ENCODE peak calls at places on chromosome 9, in five cellular contexts. Q, W, J, P and N are unnamed samples.

GRCh38 chr9:134294228-134295071 is 31.8 kb upstream of the RXRA start:
- DNase-seq in J (no peak), P (peak), W (no peak), Q (no peak), N (no peak)

GRCh38 chr9:81597749-81598497 is 91.4 kb downstream of the TLE1 start:
- DNase-seq in P (no peak), W (no peak), J (no peak), Q (no peak), N (no peak)

GRCh38 chr9:126125577-126125976 is 201.1 kb upstream of the MVB12B start:
- DNase-seq in Q (no peak), J (no peak), W (peak), P (no peak), N (no peak)

GRCh38 chr9:136103651-136104487 is 8.8 kb upstream of the NACC2 start:
- DNase-seq in Q (no peak), J (no peak), P (no peak), W (no peak), N (no peak)

GRCh38 chr9:19922476-19923118 is 133.8 kb upstream of the SLC24A2 start:
- DNase-seq in W (peak), J (no peak), P (peak), Q (peak), N (no peak)

GRCh38 chr9:69412741-69413150 is 87.7 kb downstream of the ENTREP1 start:
- DNase-seq in P (peak), J (no peak), W (peak), Q (peak), N (no peak)

GRCh38 chr9:35758475-35759050 is 4.5 kb upstream of the MSMP start:
- DNase-seq in Q (no peak), J (no peak), W (no peak), P (no peak), N (no peak)

GRCh38 chr9:82147798-82148440 is 159.3 kb downstream of the SPATA31D1 start:
- DNase-seq in W (no peak), P (no peak), J (no peak), Q (peak), N (no peak)

GRCh38 chr9:135371535-135371934 is 108.0 kb upstream of the PPP1R26 start:
- DNase-seq in Q (no peak), J (no peak), P (no peak), W (no peak), N (no peak)

GRCh38 chr9:69667306-69667705 is 4.9 kb downstream of the APBA1 start:
- DNase-seq in W (no peak), Q (no peak), J (no peak), P (no peak), N (no peak)

GRCh38 chr9:118640836-118641557 is 728.2 kb downstream of the BRINP1 start:
- DNase-seq in J (no peak), Q (peak), P (no peak), W (no peak), N (no peak)

GRCh38 chr9:37602817-37603216 is 10.4 kb upstream of the TOMM5 start:
- DNase-seq in J (no peak), Q (no peak), W (peak), P (no peak), N (no peak)

GRCh38 chr9:91117959-91118651 is 243.6 kb downstream of the AUH start:
- DNase-seq in Q (peak), J (no peak), P (peak), W (no peak), N (no peak)

GRCh38 chr9:77952641-77953341 is 78.8 kb downstream of the GNAQ start:
- DNase-seq in Q (peak), W (peak), P (no peak), J (no peak), N (no peak)

GRCh38 chr9:136107155-136107952 is 11.3 kb downstream of the TMEM250 start:
- DNase-seq in W (no peak), Q (no peak), P (no peak), J (peak), N (peak)

GRCh38 chr9:132268725-132269352 is 85.9 kb downstream of the SETX start:
- DNase-seq in P (peak), Q (peak), W (peak), J (peak), N (peak)

GRCh38 chr9:21542780-21543179 is 60.7 kb upstream of the IFNE start:
- DNase-seq in W (no peak), J (no peak), P (no peak), Q (no peak), N (no peak)

GRCh38 chr9:28471261-28471660 is 898.0 kb upstream of the C9orf72 start:
- DNase-seq in W (no peak), J (no peak), Q (no peak), P (no peak), N (no peak)

GRCh38 chr9:85142461-85143401 is 473.2 kb downstream of the NTRK2 start:
- DNase-seq in J (no peak), Q (no peak), W (peak), P (no peak), N (no peak)

GRCh38 chr9:113475031-113475430 is 11.5 kb downstream of the RGS3 start:
- DNase-seq in Q (no peak), J (no peak), P (no peak), W (no peak), N (no peak)

GRCh38 chr9:4301971-4302427 is 2.1 kb upstream of the GLIS3 start:
- DNase-seq in P (peak), J (no peak), Q (peak), W (peak), N (no peak)

GRCh38 chr9:85263288-85263687 is 478.5 kb downstream of the AGTPBP1 start:
- DNase-seq in W (no peak), Q (no peak), P (no peak), J (no peak), N (no peak)

GRCh38 chr9:128020692-128021091 is 39.9 kb upstream of the EEIG1 start:
- DNase-seq in Q (no peak), P (no peak), W (no peak), J (no peak), N (no peak)
- TF ChIP-seq CTCF in Q (peak), P (no peak), W (peak), J (no peak), N (no peak)

GRCh38 chr9:14674630-14675029 is 18.6 kb downstream of the ZDHHC21 start:
- DNase-seq in J (no peak), Q (no peak), W (no peak), P (no peak), N (no peak)

GRCh38 chr9:14677872-14678271 is 15.4 kb downstream of the ZDHHC21 start:
- DNase-seq in J (no peak), Q (no peak), P (no peak), W (no peak), N (no peak)

GRCh38 chr9:14677396-14677795 is 15.8 kb downstream of the ZDHHC21 start:
- DNase-seq in W (no peak), Q (no peak), P (no peak), J (no peak), N (no peak)

GRCh38 chr9:14678776-14679175 is 14.5 kb downstream of the ZDHHC21 start:
- DNase-seq in W (no peak), P (no peak), J (no peak), Q (no peak), N (no peak)
- TF ChIP-seq CTCF in W (no peak), P (no peak), J (no peak), Q (no peak), N (no peak)

GRCh38 chr9:72364679-72365524 is at the start of gene ZFAND5:
- DNase-seq in W (peak), J (peak), P (peak), Q (peak), N (peak)
- TF ChIP-seq CTCF in W (no peak), J (no peak), P (peak), Q (peak), N (no peak)

GRCh38 chr9:111807197-111807596 is 12.5 kb upstream of the SHOC1 start:
- DNase-seq in W (no peak), J (no peak), P (no peak), Q (no peak), N (no peak)
- TF ChIP-seq CTCF in W (no peak), J (no peak), P (no peak), Q (no peak), N (no peak)

GRCh38 chr9:105280730-105281129 is 36.3 kb downstream of the SLC44A1 start:
- DNase-seq in P (no peak), Q (peak), W (peak), J (no peak), N (no peak)
- TF ChIP-seq CTCF in P (no peak), Q (no peak), W (no peak), J (no peak), N (no peak)

DNA sequence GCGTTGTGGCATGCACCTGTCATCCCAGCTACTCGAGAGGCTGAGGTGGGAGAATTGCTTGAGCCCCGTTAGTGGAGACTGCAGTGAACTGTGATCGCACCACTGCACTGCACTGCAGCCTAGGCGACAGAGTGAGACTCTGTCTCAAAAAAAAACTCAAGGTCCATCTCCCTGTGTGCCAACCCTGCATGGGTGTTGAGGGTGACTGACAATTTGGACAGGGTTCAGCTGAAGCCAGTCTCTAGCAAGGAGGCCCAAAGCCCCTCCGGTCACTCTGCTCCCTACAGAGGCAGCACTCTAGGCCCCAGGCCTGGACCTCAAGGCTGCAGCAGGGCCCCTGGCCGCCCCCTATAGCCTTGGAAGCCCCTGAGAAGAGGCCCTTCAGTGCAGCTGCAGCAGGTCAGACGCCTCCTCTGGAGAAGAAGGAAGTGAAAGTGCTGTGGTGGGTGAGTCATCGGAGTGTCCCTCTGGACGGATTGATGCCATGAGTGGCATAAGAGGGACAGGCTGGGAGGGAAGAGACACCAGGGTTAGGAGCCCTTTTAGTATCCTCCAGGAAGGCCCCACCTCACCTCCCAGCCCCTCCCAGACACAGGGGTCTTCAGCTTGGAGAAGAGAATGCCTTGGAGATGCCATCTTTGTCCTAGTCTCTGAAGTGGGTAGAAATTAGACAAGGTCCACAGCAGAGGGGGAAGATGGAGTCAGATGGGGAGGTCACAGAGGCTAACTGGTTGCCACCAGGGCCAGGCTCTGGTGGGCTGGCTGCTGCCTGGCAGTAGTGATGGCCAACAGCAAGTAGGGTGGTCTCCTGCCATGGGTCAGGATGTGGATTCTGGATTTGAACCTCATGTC is 39.1 kb upstream of the NEK6 start:
- DNase-seq in Q (peak), J (peak), W (peak), P (no peak), N (no peak)
- TF ChIP-seq CTCF in Q (peak), J (no peak), W (no peak), P (no peak), N (no peak)

GRCh38 chr9:18325337-18326011 is 148.5 kb upstream of the ADAMTSL1 start:
- DNase-seq in J (no peak), W (no peak), P (no peak), Q (peak), N (no peak)

GRCh38 chr9:18314321-18314720 is 159.6 kb upstream of the ADAMTSL1 start:
- DNase-seq in P (no peak), W (no peak), Q (no peak), J (no peak), N (no peak)

GRCh38 chr9:18324928-18325327 is 149.0 kb upstream of the ADAMTSL1 start:
- DNase-seq in W (peak), Q (no peak), J (no peak), P (no peak), N (no peak)

GRCh38 chr9:18317896-18318295 is 156.1 kb upstream of the ADAMTSL1 start:
- DNase-seq in W (no peak), Q (no peak), J (no peak), P (no peak), N (no peak)

GRCh38 chr9:18320046-18320445 is 153.9 kb upstream of the ADAMTSL1 start:
- DNase-seq in J (no peak), P (no peak), Q (no peak), W (no peak), N (no peak)
- TF ChIP-seq CTCF in J (no peak), P (peak), Q (peak), W (peak), N (no peak)